ENCODE peak calls at places on chromosomes 7 and 10, in eight cellular contexts. T is A673, Q is esophagus squamous epithelium, W is pancreas, R is thoracic aorta, G is psoas muscle, B is heart left ventricle, Y is small intestine. J is an unnamed sample.

GRCh38 chr7:84524714-84525694 is 330.4 kb upstream of the SEMA3A start:
- DNase-seq in T (no peak), Q (no peak), W (no peak), R (no peak), G (no peak), B (no peak), Y (no peak), J (no peak)

GRCh38 chr10:86372785-86373239 is 6.2 kb upstream of the GRID1 start:
- DNase-seq in T (no peak), Q (no peak), W (no peak), R (no peak), G (no peak), B (no peak), Y (no peak), J (no peak)

GRCh38 chr7:151424799-151425198 is 15.0 kb upstream of the WDR86 start:
- DNase-seq in T (no peak), Q (no peak), W (no peak), R (no peak), G (no peak), B (no peak), Y (no peak), J (no peak)

GRCh38 chr7:10079572-10079971 is 894.1 kb upstream of the PHF14 start:
- DNase-seq in T (no peak), Q (no peak), W (peak; percentile 40), R (no peak), G (no peak), B (no peak), Y (no peak), J (no peak)

GRCh38 chr7:101605611-101606010 is 23.5 kb downstream of the MYL10 start:
- DNase-seq in T (no peak), Q (no peak), W (no peak), R (no peak), G (no peak), B (no peak), Y (no peak), J (no peak)

GRCh38 chr10:123380491-123381085 is 226.4 kb downstream of the BUB3 start:
- DNase-seq in T (peak; percentile 8), Q (no peak), W (no peak), R (no peak), G (no peak), B (no peak), Y (no peak), J (no peak)

GRCh38 chr7:43220250-43220649 is 107.8 kb downstream of the HECW1 start:
- DNase-seq in T (no peak), Q (no peak), W (no peak), R (no peak), G (no peak), B (no peak), Y (no peak), J (no peak)

GRCh38 chr7:46713868-46714596 is 793.0 kb upstream of the IGFBP3 start:
- DNase-seq in T (no peak), Q (no peak), W (no peak), R (no peak), G (no peak), B (peak; percentile 68), Y (peak; percentile 91), J (no peak)

GRCh38 chr10:102342958-102343357 is 52.5 kb upstream of the NFKB2 start:
- DNase-seq in T (no peak), Q (no peak), W (no peak), R (no peak), G (no peak), B (no peak), Y (no peak), J (no peak)

DNA sequence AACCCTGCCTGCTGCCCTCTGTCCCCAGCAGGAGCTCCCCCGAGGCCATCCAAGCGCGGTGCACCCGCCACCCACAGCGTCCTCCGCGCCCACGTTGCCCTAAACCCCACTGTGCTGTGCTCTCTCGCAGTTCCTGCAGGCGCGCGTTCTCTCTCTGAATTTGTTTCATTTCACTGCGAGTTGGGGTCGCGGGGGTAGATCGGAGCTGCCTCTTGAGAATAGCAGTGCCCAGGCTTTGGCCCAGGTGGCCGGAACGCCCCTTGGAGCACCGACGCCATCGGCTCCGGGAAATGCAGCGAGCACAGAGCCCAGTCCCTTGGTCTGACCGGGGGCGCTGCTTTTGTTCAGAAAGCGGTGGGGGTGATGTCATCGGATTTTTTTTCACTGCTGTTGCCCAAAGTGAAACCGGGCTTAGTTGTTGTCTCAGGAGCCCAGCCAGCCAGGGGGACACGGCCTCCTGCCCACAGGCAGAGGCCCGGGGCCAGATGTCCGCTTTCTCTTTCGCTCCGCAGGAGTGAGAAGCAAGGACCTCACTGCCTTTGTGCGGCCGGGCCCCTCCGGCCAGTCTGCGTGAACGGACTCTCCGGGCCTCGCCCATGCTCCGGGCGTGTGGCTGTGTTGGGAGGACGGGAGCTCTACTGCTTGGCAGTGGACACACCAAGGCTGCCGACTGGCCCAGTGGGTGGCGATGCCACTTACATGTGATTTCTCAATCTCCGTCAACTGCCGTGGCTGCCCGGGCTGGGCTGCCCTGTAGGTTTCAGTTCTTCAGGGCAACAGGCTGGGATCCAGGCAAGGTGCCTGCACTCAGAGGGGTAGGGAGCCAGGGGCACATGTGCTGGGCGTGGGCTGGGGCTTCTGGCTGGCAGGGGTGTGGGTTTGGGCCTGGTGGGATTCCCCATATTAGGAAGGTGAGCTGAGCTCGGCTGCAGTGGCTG is 43.2 kb downstream of the FOXK1 start:
- DNase-seq in T (peak; percentile 50), Q (no peak), W (peak; percentile 90), R (peak; percentile 67), G (peak; percentile 90), B (peak; percentile 84), Y (peak; percentile 34), J (peak; percentile 81)
- H3K4me1 ChIP-seq in T (peaks cover 15% of the 10 kb centered on the region), Q (peaks cover 67% of the 10 kb centered on the region), W (no peaks in the 10 kb centered on the region), R (peaks cover 67% of the 10 kb centered on the region), G (peaks cover 44% of the 10 kb centered on the region), B (no peaks in the 10 kb centered on the region), Y (no peaks in the 10 kb centered on the region), J (peaks cover 7% of the 10 kb centered on the region)

GRCh38 chr10:112536663-112537062 is 89.6 kb downstream of the VTI1A start:
- DNase-seq in T (no peak), Q (no peak), W (no peak), R (no peak), G (no peak), B (no peak), Y (no peak), J (no peak)

GRCh38 chr10:112532053-112532658 is 85.1 kb downstream of the VTI1A start:
- DNase-seq in T (no peak), Q (no peak), W (no peak), R (no peak), G (no peak), B (no peak), Y (no peak), J (no peak)

GRCh38 chr10:112539340-112539739 is 92.3 kb downstream of the VTI1A start:
- DNase-seq in T (peak; percentile 32), Q (no peak), W (no peak), R (no peak), G (no peak), B (no peak), Y (no peak), J (no peak)

GRCh38 chr10:112535432-112536038 is 88.5 kb downstream of the VTI1A start:
- DNase-seq in T (no peak), Q (no peak), W (no peak), R (no peak), G (no peak), B (no peak), Y (no peak), J (no peak)
- H3K4me3 ChIP-seq in T (no peak overlapping the region), Q (no peak overlapping the region), W (no peak overlapping the region), R (no peak overlapping the region), G (no peak overlapping the region), B (no peak overlapping the region), Y (no peak overlapping the region), J (no peak overlapping the region)

GRCh38 chr7:1012004-1012348 is 29.0 kb downstream of the CYP2W1 start:
- DNase-seq in T (no peak), Q (no peak), W (no peak), R (no peak), G (no peak), B (no peak), Y (no peak), J (no peak)

GRCh38 chr7:1012392-1013095 is 29.6 kb downstream of the CYP2W1 start:
- DNase-seq in T (no peak), Q (no peak), W (peak; percentile 74), R (no peak), G (no peak), B (no peak), Y (no peak), J (no peak)

GRCh38 chr7:1010226-1010625 is 27.2 kb downstream of the CYP2W1 start:
- DNase-seq in T (no peak), Q (no peak), W (no peak), R (no peak), G (peak; percentile 45), B (no peak), Y (no peak), J (no peak)

GRCh38 chr7:1009747-1010146 is 26.8 kb downstream of the CYP2W1 start:
- DNase-seq in T (no peak), Q (no peak), W (no peak), R (no peak), G (no peak), B (no peak), Y (no peak), J (no peak)

GRCh38 chr7:1011297-1012003 is 28.5 kb downstream of the CYP2W1 start:
- DNase-seq in T (no peak), Q (no peak), W (no peak), R (no peak), G (no peak), B (no peak), Y (no peak), J (no peak)
- H3K4me1 ChIP-seq in T (no peaks in the 10 kb centered on the region), Q (peaks cover 44% of the 10 kb centered on the region), W (no peaks in the 10 kb centered on the region), R (no peaks in the 10 kb centered on the region), G (no peaks in the 10 kb centered on the region), B (no peaks in the 10 kb centered on the region), Y (no peaks in the 10 kb centered on the region), J (no peaks in the 10 kb centered on the region)

DNA sequence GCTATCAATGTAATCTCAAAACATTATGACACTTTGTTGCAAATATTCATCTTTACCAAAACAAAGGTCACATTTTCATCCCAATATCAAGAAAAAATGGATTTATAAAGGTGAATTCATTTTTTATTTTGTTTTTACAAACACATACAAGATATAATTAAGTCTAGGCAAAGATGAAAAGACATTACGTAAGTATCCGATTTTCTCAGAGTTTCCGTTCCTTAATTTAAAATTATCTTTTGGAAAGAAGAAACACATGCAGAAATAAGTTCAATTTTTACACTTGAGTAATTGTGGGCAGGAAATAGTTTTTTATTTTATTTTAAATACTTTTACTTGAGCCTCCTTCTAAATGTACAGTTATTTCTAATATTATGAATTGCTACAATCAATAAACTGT is 24.6 kb downstream of the RTKN2 start:
- DNase-seq in T (no peak), Q (no peak), W (no peak), R (no peak), G (no peak), B (no peak), Y (no peak), J (no peak)
- H3K4me3 ChIP-seq in T (peak overlapping the region; percentile 29), Q (peak overlapping the region; percentile 11), W (no peak overlapping the region), R (peak overlapping the region; percentile 44), G (peak overlapping the region; percentile 43), B (no peak overlapping the region), Y (no peak overlapping the region), J (no peak overlapping the region)